ENCODE peak calls at places on chromosome 4, in eight cellular contexts. E is hepatocyte, M is GM23248, S is PC-3, O is HepG2, X is fibroblast of lung, K is mammary epithelial cell, C is neural progenitor cell. U is an unnamed sample.

GRCh38 chr4:2402053-2402452 is 16.4 kb downstream of the ZFYVE28 start:
- DNase-seq in K (peak; percentile 21), S (peak; percentile 23), M (peak; percentile 54), E (peak; percentile 90), X (no peak), C (peak; percentile 94), O (peak; percentile 73), U (peak; percentile 43)

GRCh38 chr4:168811793-168812651 is 198.0 kb downstream of the CBR4 start:
- DNase-seq in C (no peak), S (no peak), M (peak; percentile 79), X (peak; percentile 73), K (peak; percentile 70), O (no peak), E (peak; percentile 41), U (peak; percentile 28)

GRCh38 chr4:185283723-185284122 is 74.3 kb downstream of the SNX25 start:
- DNase-seq in C (no peak), X (peak; percentile 62), O (no peak), M (peak; percentile 52), S (peak; percentile 44), K (peak; percentile 32), E (no peak), U (no peak)

GRCh38 chr4:187118731-187119130 is 395.1 kb upstream of the FAT1 start:
- DNase-seq in M (no peak), O (no peak), E (no peak), X (no peak), K (no peak), C (no peak), S (no peak), U (no peak)

GRCh38 chr4:145619639-145619996 is 433 bp downstream of the MMAA start:
- DNase-seq in K (peak; percentile 60), M (peak; percentile 78), C (no peak), E (peak; percentile 75), X (peak; percentile 59), S (peak; percentile 72), O (peak; percentile 81), U (no peak)

GRCh38 chr4:88605744-88606143 is 13.5 kb downstream of the HERC3 start:
- DNase-seq in X (no peak), O (no peak), K (no peak), C (no peak), E (no peak), M (no peak), S (no peak), U (no peak)

GRCh38 chr4:186190456-186191265 is 706 bp upstream of the CYP4V2 start:
- DNase-seq in O (no peak), X (peak; percentile 31), K (no peak), S (no peak), C (peak; percentile 57), M (peak; percentile 45), E (peak; percentile 63), U (peak; percentile 68)

GRCh38 chr4:87058272-87059073 is 123.7 kb downstream of the AFF1 start:
- DNase-seq in M (peak; percentile 51), S (peak; percentile 70), X (no peak), O (no peak), K (peak; percentile 68), C (peak; percentile 72), E (peak; percentile 39), U (no peak)

GRCh38 chr4:155407480-155407879 is 30.7 kb upstream of the MAP9 start:
- DNase-seq in K (no peak), S (no peak), C (no peak), M (no peak), X (peak; percentile 55), O (no peak), E (no peak), U (no peak)

GRCh38 chr4:148454835-148455234 is 12.6 kb upstream of the NR3C2 start:
- DNase-seq in E (no peak), C (no peak), O (no peak), K (peak; percentile 10), M (peak; percentile 31), X (no peak), S (peak; percentile 56), U (no peak)

GRCh38 chr4:2337896-2338295 is 76.0 kb upstream of the MXD4 start:
- DNase-seq in O (no peak), C (no peak), S (no peak), X (no peak), M (no peak), K (no peak), E (no peak), U (no peak)

GRCh38 chr4:30495261-30496050 is 224.7 kb upstream of the PCDH7 start:
- DNase-seq in O (no peak), K (no peak), S (no peak), M (no peak), C (no peak), E (no peak), X (no peak), U (no peak)

GRCh38 chr4:7700665-7701064 is 239.0 kb downstream of the AFAP1 start:
- DNase-seq in E (no peak), C (no peak), K (no peak), S (no peak), X (no peak), O (no peak), M (no peak), U (no peak)

GRCh38 chr4:117422272-117422671 is 336.9 kb upstream of the TRAM1L1 start:
- DNase-seq in X (no peak), E (no peak), O (no peak), M (no peak), K (no peak), S (no peak), C (no peak), U (no peak)

GRCh38 chr4:146916479-146917076 is 29.1 kb downstream of the TTC29 start:
- DNase-seq in S (peak; percentile 67), E (peak; percentile 48), O (peak; percentile 10), M (peak; percentile 62), C (peak; percentile 49), K (peak; percentile 3), X (peak; percentile 64), U (peak; percentile 72)

DNA sequence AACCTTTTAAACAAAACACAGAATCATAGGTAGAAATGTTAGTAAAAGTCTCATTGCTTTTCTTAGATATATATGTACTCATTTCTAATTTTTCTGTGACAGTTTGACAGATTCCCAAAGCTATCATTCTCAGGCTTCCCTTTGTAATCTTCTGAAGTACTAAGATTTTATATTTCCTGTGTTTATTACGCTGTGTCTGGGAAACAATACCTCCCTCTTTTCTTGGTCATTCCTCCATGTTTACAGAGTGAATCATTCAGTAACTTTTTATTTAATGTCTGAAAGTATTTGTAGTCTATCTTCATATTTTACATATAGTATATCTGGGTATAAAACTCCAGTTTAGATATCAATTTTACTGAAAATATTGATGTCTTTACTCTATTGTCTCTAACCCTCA is 1826.3 kb upstream of the IGFBP7 start:
- DNase-seq in E (no peak), M (no peak), K (no peak), X (no peak), O (no peak), C (no peak), S (peak; percentile 73), U (no peak)
- H3K27ac ChIP-seq in E (no peak overlapping the region), M (no peak overlapping the region), K (no peak overlapping the region), X (no peak overlapping the region), O (no peak overlapping the region), C (no peak overlapping the region), S (peak overlapping the region; percentile 62), U (no peak overlapping the region)

DNA sequence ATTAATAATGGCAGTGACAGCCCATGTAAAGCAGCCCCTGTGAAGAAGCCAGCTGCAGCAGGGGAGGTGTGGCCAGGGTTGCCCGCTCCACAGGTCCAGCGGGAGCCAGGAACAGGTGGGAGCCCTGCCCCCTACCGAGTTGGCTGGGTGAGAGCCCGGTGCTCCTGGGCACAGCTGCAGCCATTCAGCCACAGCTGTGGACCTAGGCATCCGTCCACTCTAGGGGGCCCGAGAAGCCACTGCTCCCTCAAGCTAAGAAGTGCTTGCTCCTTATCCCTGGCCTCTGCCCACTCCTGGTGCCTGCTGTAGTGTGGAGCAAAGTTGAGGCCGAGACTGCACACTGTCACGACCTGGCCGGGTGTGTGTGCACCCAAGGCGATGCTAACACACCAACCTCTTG is 1469.0 kb downstream of the PCDH7 start:
- DNase-seq in M (no peak), K (no peak), E (no peak), O (no peak), X (no peak), S (no peak), C (no peak), U (no peak)
- H3K4me1 ChIP-seq in M (no peaks in the 10 kb centered on the region), K (no peaks in the 10 kb centered on the region), E (no peaks in the 10 kb centered on the region), O (no peaks in the 10 kb centered on the region), X (no peaks in the 10 kb centered on the region), S (no peaks in the 10 kb centered on the region), C (no peaks in the 10 kb centered on the region), U (no peaks in the 10 kb centered on the region)

DNA sequence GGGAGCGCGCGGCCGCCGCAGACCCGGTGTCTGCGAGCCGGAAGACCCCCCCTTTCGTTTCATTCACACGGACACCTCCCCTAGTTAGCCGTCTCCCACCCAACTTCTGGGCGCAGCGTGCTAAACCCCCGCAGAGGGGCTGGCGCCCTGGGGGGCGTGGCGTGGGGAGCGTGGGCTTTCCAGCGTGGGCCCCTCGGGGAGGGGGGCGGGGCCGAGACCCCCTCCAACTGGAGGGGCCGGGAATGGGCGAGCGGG is 1.1 kb downstream of the FHDC1 start:
- DNase-seq in X (no peak), M (no peak), E (no peak), O (no peak), S (no peak), K (no peak), C (no peak), U (no peak)
- TF ChIP-seq EZH2 in X (no peak), M (no peak), E (no peak), O (no peak), S (no peak), K (no peak), C (no peak), U (no peak)

GRCh38 chr4:1216869-1217294 is 32.0 kb downstream of the CTBP1 start:
- DNase-seq in K (no peak), E (no peak), O (no peak), X (no peak), S (no peak), C (no peak), M (no peak), U (no peak)

GRCh38 chr4:1216076-1216614 is 32.8 kb downstream of the CTBP1 start:
- DNase-seq in K (no peak), O (no peak), M (no peak), E (no peak), S (no peak), C (no peak), X (no peak), U (no peak)

GRCh38 chr4:1218892-1219552 is 29.9 kb downstream of the CTBP1 start:
- DNase-seq in M (no peak), C (no peak), O (no peak), E (no peak), X (no peak), K (no peak), S (no peak), U (no peak)

GRCh38 chr4:1215347-1216075 is 33.4 kb downstream of the CTBP1 start:
- DNase-seq in X (peak; percentile 71), S (no peak), M (no peak), C (no peak), K (no peak), E (no peak), O (no peak), U (no peak)

DNA sequence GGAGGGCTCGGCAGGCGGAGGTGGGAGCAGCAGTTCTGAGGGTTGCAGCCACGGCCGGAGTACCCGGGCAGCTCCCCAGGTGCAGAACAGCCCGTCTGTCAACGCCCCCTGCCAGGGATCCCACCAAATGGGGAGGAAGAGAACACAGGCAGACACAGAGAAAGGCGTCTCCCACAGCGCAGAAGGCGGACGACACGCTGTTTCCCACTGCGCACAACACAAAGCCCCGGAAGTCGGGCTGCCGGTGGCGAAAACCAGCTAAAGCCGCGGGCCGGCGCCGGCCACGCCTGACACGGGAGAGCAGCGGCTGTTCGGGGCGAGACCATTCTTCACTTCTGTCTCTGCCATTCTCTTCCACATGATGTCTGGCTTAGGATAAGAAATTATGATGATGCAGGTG is 31.6 kb downstream of the CTBP1 start:
- DNase-seq in E (no peak), O (no peak), K (no peak), X (no peak), C (no peak), S (no peak), M (no peak), U (no peak)
- H3K27ac ChIP-seq in E (no peak overlapping the region), O (no peak overlapping the region), K (no peak overlapping the region), X (no peak overlapping the region), C (no peak overlapping the region), S (no peak overlapping the region), M (no peak overlapping the region), U (no peak overlapping the region)

U was measured in A673.